ENCODE peak calls at places on chromosomes 6 and 20, in ten cellular contexts. R, E, X, G, C, Q, P, K, U and D are unnamed samples. For H3K27me3, the result is how much of the 10 kb centered on the place peaks cover.

GRCh38 chr6:111624391-111625098 is 18.9 kb upstream of the TRAF3IP2 start:
- DNase-seq in R (no peak), E (no peak), X (no peak), G (no peak), C (no peak), Q (no peak), P (no peak), K (no peak), U (no peak), D (no peak)

GRCh38 chr6:150068786-150069648 is at the start of gene ULBP3:
- DNase-seq in R (peak), E (peak), X (peak), G (peak), C (peak), Q (peak), P (peak), K (peak), U (peak), D (peak)

GRCh38 chr6:88263591-88263990 is 97.4 kb upstream of the CNR1 start:
- DNase-seq in R (no peak), E (peak), X (no peak), G (no peak), C (no peak), Q (no peak), P (no peak), K (no peak), U (peak), D (no peak)

GRCh38 chr6:21885101-21885500 is 291.6 kb downstream of the SOX4 start:
- DNase-seq in R (no peak), E (no peak), X (no peak), G (no peak), C (no peak), Q (no peak), P (no peak), K (no peak), U (no peak), D (no peak)

GRCh38 chr6:124066995-124067552 is 263.4 kb downstream of the NKAIN2 start:
- DNase-seq in R (no peak), E (no peak), X (no peak), G (no peak), C (no peak), Q (no peak), P (no peak), K (no peak), U (no peak), D (no peak)

GRCh38 chr6:20599302-20600051 is 65.2 kb downstream of the CDKAL1 start:
- DNase-seq in R (no peak), E (no peak), X (no peak), G (no peak), C (no peak), Q (no peak), P (no peak), K (no peak), U (no peak), D (no peak)

GRCh38 chr6:36822506-36823269 is 16.6 kb downstream of the CPNE5 start:
- DNase-seq in R (no peak), E (peak), X (no peak), G (no peak), C (no peak), Q (no peak), P (no peak), K (no peak), U (no peak), D (no peak)

GRCh38 chr6:10834823-10835222 is 3.5 kb downstream of the MAK start:
- DNase-seq in R (no peak), E (no peak), X (no peak), G (no peak), C (no peak), Q (peak), P (no peak), K (no peak), U (no peak), D (no peak)

DNA sequence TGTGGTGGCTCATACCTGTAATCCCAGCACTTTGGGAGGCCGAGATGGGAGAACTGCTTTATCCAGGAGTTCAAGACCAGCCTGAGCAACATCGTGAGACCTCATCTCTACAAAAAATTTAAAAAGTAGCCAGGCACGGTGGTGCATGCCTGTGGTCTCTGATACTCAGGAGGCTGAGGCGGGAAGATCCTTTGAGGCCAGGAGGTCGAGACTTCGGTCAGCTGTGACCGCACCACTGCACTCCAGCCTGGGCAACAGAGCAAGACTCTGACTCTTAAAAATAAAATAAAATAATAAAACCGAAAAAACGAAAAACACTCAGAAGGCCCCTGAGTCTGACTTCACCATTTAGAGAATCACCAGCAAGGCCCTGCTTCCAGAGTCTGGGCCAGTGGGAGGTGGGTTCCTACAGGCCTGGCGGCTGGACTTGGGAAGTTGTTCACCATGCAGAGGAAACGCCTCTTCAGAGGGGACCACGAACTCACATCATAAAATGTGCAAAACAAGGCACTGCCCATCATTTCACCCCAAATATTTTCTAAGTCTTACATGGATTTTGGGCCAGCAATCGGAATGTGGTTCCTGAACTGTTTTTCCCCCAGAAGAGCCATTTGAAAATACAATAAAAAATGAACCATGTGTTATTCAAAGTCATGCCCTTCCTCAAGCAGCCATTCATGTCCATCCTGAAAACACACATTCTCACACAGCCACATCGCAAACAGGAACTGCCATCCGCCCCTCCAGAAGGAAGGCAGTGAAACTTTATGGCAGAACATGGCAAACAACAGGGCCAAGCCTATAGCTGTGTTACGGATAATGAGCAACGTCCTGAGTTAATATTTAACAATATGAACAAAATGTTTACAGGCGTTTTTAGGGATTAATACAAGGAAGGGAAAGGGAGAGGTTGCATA is 57.8 kb downstream of the SLC22A23 start:
- DNase-seq in R (no peak), E (no peak), X (no peak), G (no peak), C (no peak), Q (no peak), P (no peak), K (no peak), U (no peak), D (no peak)
- H3K27me3 ChIP-seq in R (under half), E (under half), X (under half), G (under half), C (under half), Q (under half), P (under half), K (under half), U (under half), D (under half)

DNA sequence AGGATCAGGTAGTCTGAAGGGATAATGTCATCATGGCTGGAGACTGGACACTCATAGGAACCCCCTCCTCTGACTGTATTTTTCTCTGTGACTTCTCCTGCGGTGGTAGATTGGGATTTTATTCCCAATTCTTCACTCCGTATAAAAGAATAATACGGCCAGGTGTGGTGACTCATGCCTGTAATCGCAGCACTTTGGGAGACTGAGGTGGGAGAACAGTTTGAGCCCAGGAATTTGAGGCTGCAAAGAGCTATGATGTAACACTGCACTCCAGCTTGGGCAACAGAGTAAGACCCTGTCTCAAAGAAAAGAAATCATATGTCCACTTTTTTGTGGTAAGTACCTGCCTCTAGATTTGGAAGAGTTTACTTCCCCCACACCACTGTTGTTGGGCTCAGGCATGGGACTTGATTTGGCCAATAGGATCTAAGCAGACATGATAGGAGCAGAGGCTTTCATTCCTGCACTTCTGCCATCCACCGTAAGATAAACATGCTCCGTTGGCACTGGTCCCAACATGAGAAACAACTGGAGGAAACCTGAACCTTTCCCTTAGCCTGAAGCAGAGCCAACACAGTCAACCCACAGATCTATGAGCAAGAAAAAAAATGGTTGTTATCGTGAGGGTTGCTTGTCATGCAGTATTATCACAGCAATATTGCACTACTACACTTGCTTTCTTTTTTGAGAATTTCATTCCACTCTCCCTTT is 82.0 kb downstream of the JPH2 start:
- DNase-seq in R (peak), E (no peak), X (no peak), G (no peak), C (peak), Q (no peak), P (no peak), K (no peak), U (no peak), D (no peak)
- H3K27ac ChIP-seq in R (no peak), E (no peak), X (no peak), G (no peak), C (no peak), Q (no peak), P (no peak), K (no peak), U (no peak), D (no peak)

GRCh38 chr20:2751868-2752630 is 48.4 kb downstream of the CPXM1 start:
- DNase-seq in R (no peak), E (peak), X (no peak), G (no peak), C (no peak), Q (no peak), P (no peak), K (peak), U (no peak), D (peak)
- TF ChIP-seq CTCF in R (no peak), E (no peak), X (no peak), G (no peak), C (no peak), Q (no peak), P (no peak), K (no peak), U (peak), D (no peak)

GRCh38 chr20:62402456-62402855 is 4.6 kb downstream of the CABLES2 start:
- DNase-seq in R (no peak), E (no peak), X (no peak), G (no peak), C (no peak), Q (no peak), P (no peak), K (no peak), U (no peak), D (no peak)

GRCh38 chr20:62401331-62401779 is 5.7 kb downstream of the CABLES2 start:
- DNase-seq in R (no peak), E (peak), X (no peak), G (no peak), C (no peak), Q (peak), P (no peak), K (no peak), U (peak), D (no peak)

GRCh38 chr20:62398120-62398821 is 8.8 kb downstream of the CABLES2 start:
- DNase-seq in R (no peak), E (no peak), X (no peak), G (no peak), C (no peak), Q (no peak), P (no peak), K (no peak), U (no peak), D (no peak)

GRCh38 chr20:62400541-62400940 is 6.5 kb downstream of the CABLES2 start:
- DNase-seq in R (no peak), E (no peak), X (no peak), G (no peak), C (no peak), Q (no peak), P (no peak), K (no peak), U (no peak), D (no peak)

DNA sequence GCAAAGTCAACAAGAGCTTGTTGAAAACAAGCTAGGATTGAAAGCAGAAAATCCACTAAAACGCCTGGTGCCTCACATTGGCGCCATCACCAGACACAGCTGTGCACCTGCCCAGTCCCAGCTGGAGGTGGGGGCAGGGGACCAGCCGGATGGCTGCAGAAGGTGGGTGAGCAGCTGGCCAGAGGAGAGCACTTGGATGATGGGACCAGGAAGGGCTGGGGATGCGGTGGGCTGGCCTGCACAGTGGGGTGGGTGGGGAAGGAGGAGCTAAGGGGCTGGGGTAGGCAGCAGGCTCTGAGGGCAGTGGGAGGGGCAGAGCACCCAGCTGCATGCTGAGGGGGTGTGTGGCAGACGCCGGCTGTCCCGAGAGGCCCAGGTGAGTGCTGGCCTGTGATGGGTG is 7.1 kb downstream of the CABLES2 start:
- DNase-seq in R (no peak), E (no peak), X (no peak), G (no peak), C (no peak), Q (no peak), P (no peak), K (no peak), U (no peak), D (no peak)
- H3K27me3 ChIP-seq in R (under half), E (under half), X (under half), G (under half), C (under half), Q (under half), P (under half), K (under half), U (under half), D (under half)